ENCODE peak calls at places on chromosomes 16 and 17, in five cellular contexts. J is neural progenitor cell; C is HS-5; X is stimulated activated CD4-positive, alpha-beta T cell treated with anti-CD3 and anti-CD28 coated beads, Interleukin-1b, Interleukin-23, amount 100 ng/mL, for 24 hours; S is activated CD4-positive, alpha-beta T cell treated with anti-CD3 and anti-CD28 coated beads for 4 hours. Y is an unnamed sample.

GRCh38 chr17:78893684-78894083 is 9.3 kb downstream of the CEP295NL start:
- DNase-seq in X (no peak), C (no peak), S (no peak), J (no peak), Y (no peak)

GRCh38 chr16:54672500-54672899 is 258.2 kb upstream of the IRX5 start:
- DNase-seq in J (no peak), C (no peak), X (no peak), S (no peak), Y (no peak)

GRCh38 chr17:6100146-6100545 is 30.0 kb downstream of the WSCD1 start:
- DNase-seq in S (no peak), C (no peak), J (no peak), X (no peak), Y (no peak)

GRCh38 chr17:83196973-83197880 is 117.8 kb downstream of the METRNL start:
- DNase-seq in S (no peak), C (no peak), X (no peak), J (no peak), Y (peak)

GRCh38 chr17:80151333-80151732 is 4.4 kb upstream of the EIF4A3 start:
- DNase-seq in C (no peak), X (no peak), S (no peak), J (no peak), Y (no peak)

GRCh38 chr16:86809458-86809955 is 231.2 kb downstream of the FOXL1 start:
- DNase-seq in J (no peak), C (peak), S (no peak), X (no peak), Y (no peak)

GRCh38 chr17:34499576-34499975 is 79.8 kb upstream of the TMEM132E start:
- DNase-seq in S (no peak), C (no peak), X (no peak), J (peak), Y (no peak)

GRCh38 chr16:50040710-50041109 is 15.7 kb downstream of the CNEP1R1 start:
- DNase-seq in C (no peak), X (no peak), J (no peak), S (no peak), Y (no peak)

GRCh38 chr17:17151962-17152361 is 54.2 kb downstream of the PLD6 start:
- DNase-seq in X (no peak), J (no peak), S (peak), C (peak), Y (peak)

GRCh38 chr17:3657588-3657869 is 10.8 kb downstream of the TAX1BP3 start:
- DNase-seq in J (no peak), C (no peak), X (no peak), S (no peak), Y (no peak)

GRCh38 chr16:89922884-89923639 is at the start of gene TUBB3:
- DNase-seq in S (no peak), J (peak), X (no peak), C (no peak), Y (peak)